ENCODE peak calls at places on chromosomes 3 and 15, in five cellular contexts. One of them, this sample, is unnamed. For H3K36me3, the result is how much of the 10 kb centered on the place peaks cover.

GRCh38 chr15:52745326-52746161 is 44.6 kb downstream of the ONECUT1 start:
- DNase-seq in heart right ventricle: no peak
- DNase-seq in PC-3: no peak
- DNase-seq in cardiac muscle cell: no peak
- DNase-seq in kidney: no peak
- DNase-seq in this sample: no peak

GRCh38 chr3:128553560-128553959 is 60.6 kb upstream of the GATA2 start:
- DNase-seq in PC-3: no peak
- DNase-seq in kidney: no peak
- DNase-seq in cardiac muscle cell: no peak
- DNase-seq in heart right ventricle: no peak
- DNase-seq in this sample: no peak

GRCh38 chr3:17088602-17089313 is 204.0 kb downstream of the PLCL2 start:
- DNase-seq in PC-3: no peak
- DNase-seq in heart right ventricle: no peak
- DNase-seq in cardiac muscle cell: no peak
- DNase-seq in kidney: no peak
- DNase-seq in this sample: no peak

GRCh38 chr15:39774688-39775267 is 7.9 kb downstream of the FSIP1 start:
- DNase-seq in kidney: no peak
- DNase-seq in PC-3: no peak
- DNase-seq in heart right ventricle: no peak
- DNase-seq in cardiac muscle cell: no peak
- DNase-seq in this sample: no peak

GRCh38 chr15:23564798-23565394 is 578 bp upstream of the MKRN3 start:
- DNase-seq in PC-3: no peak
- DNase-seq in cardiac muscle cell: no peak
- DNase-seq in kidney: no peak
- DNase-seq in heart right ventricle: no peak
- DNase-seq in this sample: no peak

GRCh38 chr15:93052090-93052892 is 36.7 kb downstream of the RGMA start:
- DNase-seq in heart right ventricle: no peak
- DNase-seq in cardiac muscle cell: no peak
- DNase-seq in kidney: no peak
- DNase-seq in PC-3: peak
- DNase-seq in this sample: no peak

GRCh38 chr3:126124148-126124868 is 40.4 kb upstream of the SLC41A3 start:
- DNase-seq in kidney: peak
- DNase-seq in PC-3: no peak
- DNase-seq in cardiac muscle cell: no peak
- DNase-seq in heart right ventricle: peak
- DNase-seq in this sample: no peak

GRCh38 chr15:27681038-27681437 is 418.1 kb downstream of the OCA2 start:
- DNase-seq in PC-3: no peak
- DNase-seq in cardiac muscle cell: no peak
- DNase-seq in kidney: no peak
- DNase-seq in heart right ventricle: no peak
- DNase-seq in this sample: no peak

GRCh38 chr3:71069797-71070196 is 513.7 kb downstream of the FOXP1 start:
- DNase-seq in heart right ventricle: peak
- DNase-seq in PC-3: peak
- DNase-seq in kidney: no peak
- DNase-seq in cardiac muscle cell: peak
- DNase-seq in this sample: peak

GRCh38 chr3:77038928-77039605 is 832 bp upstream of the ROBO2 start:
- DNase-seq in kidney: no peak
- DNase-seq in PC-3: no peak
- DNase-seq in heart right ventricle: no peak
- DNase-seq in cardiac muscle cell: peak
- DNase-seq in this sample: no peak

DNA sequence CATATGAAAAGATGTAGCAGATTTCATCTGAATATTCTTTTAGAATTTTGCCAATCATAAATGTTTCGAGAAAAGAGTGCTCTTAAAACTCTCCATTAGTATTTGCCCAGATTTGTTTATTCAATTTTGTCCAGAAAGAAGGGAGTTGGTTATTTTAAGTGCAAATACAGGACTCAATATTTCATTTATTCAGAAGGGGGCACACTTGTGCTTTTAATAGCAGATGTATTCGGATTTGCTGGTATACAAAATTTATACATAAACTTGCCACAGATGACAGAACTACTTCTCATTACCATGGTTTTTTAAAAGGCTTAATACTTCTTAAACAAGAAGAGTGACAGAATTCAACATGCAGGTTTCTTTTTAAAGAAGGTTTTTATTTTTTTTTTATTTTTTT is 69.8 kb upstream of the GRM7 start:
- DNase-seq in PC-3: peak
- DNase-seq in kidney: no peak
- DNase-seq in cardiac muscle cell: peak
- DNase-seq in heart right ventricle: no peak
- DNase-seq in this sample: no peak
- TF ChIP-seq CTCF in PC-3: peak
- TF ChIP-seq CTCF in kidney: no peak
- TF ChIP-seq CTCF in cardiac muscle cell: no peak
- TF ChIP-seq CTCF in heart right ventricle: no peak
- TF ChIP-seq CTCF in this sample: no peak

GRCh38 chr3:58132850-58133249 is 77.9 kb downstream of the DNASE1L3 start:
- DNase-seq in PC-3: no peak
- DNase-seq in heart right ventricle: no peak
- DNase-seq in cardiac muscle cell: no peak
- DNase-seq in kidney: no peak
- DNase-seq in this sample: no peak

GRCh38 chr3:58124387-58124786 is 86.4 kb downstream of the DNASE1L3 start:
- DNase-seq in cardiac muscle cell: no peak
- DNase-seq in kidney: no peak
- DNase-seq in heart right ventricle: no peak
- DNase-seq in PC-3: no peak
- DNase-seq in this sample: no peak

GRCh38 chr3:58130591-58130990 is 80.2 kb downstream of the DNASE1L3 start:
- DNase-seq in kidney: no peak
- DNase-seq in PC-3: no peak
- DNase-seq in cardiac muscle cell: no peak
- DNase-seq in heart right ventricle: no peak
- DNase-seq in this sample: no peak

GRCh38 chr3:58131101-58131500 is 79.7 kb downstream of the DNASE1L3 start:
- DNase-seq in PC-3: no peak
- DNase-seq in heart right ventricle: no peak
- DNase-seq in kidney: no peak
- DNase-seq in cardiac muscle cell: no peak
- DNase-seq in this sample: no peak

DNA sequence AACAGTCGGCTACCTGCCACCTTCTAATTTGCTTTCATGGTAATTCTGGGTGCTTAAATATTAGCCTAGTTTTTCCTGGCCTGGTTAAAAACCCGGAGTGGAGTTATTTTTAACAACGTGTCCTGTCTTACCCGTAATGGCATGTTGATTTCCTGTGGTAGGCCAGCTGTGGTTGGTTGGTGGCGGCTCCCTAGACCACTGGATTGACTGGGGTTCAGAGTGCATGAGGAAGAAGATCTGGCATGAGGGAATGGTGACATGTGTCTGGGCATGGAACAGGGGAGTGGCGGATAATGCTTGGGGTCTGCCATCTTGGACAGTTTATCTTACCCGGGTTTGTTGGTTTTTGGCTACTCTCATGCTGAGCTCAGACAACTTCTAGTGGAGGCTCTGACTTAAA is 81.7 kb downstream of the DNASE1L3 start:
- DNase-seq in PC-3: no peak
- DNase-seq in cardiac muscle cell: no peak
- DNase-seq in kidney: no peak
- DNase-seq in heart right ventricle: no peak
- DNase-seq in this sample: no peak
- H3K36me3 ChIP-seq in PC-3: half or more
- H3K36me3 ChIP-seq in cardiac muscle cell: under half
- H3K36me3 ChIP-seq in kidney: under half
- H3K36me3 ChIP-seq in heart right ventricle: half or more
- H3K36me3 ChIP-seq in this sample: half or more

GRCh38 chr3:111547645-111548044 is 5.6 kb downstream of the CD96 start:
- DNase-seq in heart right ventricle: no peak
- DNase-seq in kidney: no peak
- DNase-seq in PC-3: no peak
- DNase-seq in cardiac muscle cell: no peak
- DNase-seq in this sample: no peak
- H3K27ac ChIP-seq in heart right ventricle: no peak
- H3K27ac ChIP-seq in kidney: no peak
- H3K27ac ChIP-seq in PC-3: peak
- H3K27ac ChIP-seq in cardiac muscle cell: no peak
- H3K27ac ChIP-seq in this sample: no peak

GRCh38 chr3:157495846-157496245 is 7.4 kb downstream of the VEPH1 start:
- DNase-seq in cardiac muscle cell: no peak
- DNase-seq in PC-3: no peak
- DNase-seq in heart right ventricle: no peak
- DNase-seq in kidney: no peak
- DNase-seq in this sample: no peak

GRCh38 chr3:157491136-157491535 is 12.1 kb downstream of the VEPH1 start:
- DNase-seq in kidney: no peak
- DNase-seq in heart right ventricle: no peak
- DNase-seq in cardiac muscle cell: no peak
- DNase-seq in PC-3: peak
- DNase-seq in this sample: no peak

GRCh38 chr3:157498374-157498773 is 4.8 kb downstream of the VEPH1 start:
- DNase-seq in PC-3: no peak
- DNase-seq in kidney: no peak
- DNase-seq in cardiac muscle cell: no peak
- DNase-seq in heart right ventricle: no peak
- DNase-seq in this sample: no peak

GRCh38 chr3:157494581-157495281 is 8.5 kb downstream of the VEPH1 start:
- DNase-seq in heart right ventricle: no peak
- DNase-seq in PC-3: peak
- DNase-seq in kidney: no peak
- DNase-seq in cardiac muscle cell: peak
- DNase-seq in this sample: no peak

GRCh38 chr3:157493627-157494550 is 9.3 kb downstream of the VEPH1 start:
- DNase-seq in heart right ventricle: no peak
- DNase-seq in PC-3: peak
- DNase-seq in cardiac muscle cell: peak
- DNase-seq in kidney: no peak
- DNase-seq in this sample: peak
- TF ChIP-seq CTCF in heart right ventricle: peak
- TF ChIP-seq CTCF in PC-3: peak
- TF ChIP-seq CTCF in cardiac muscle cell: peak
- TF ChIP-seq CTCF in kidney: peak
- TF ChIP-seq CTCF in this sample: peak

GRCh38 chr15:85708402-85708932 is 86.3 kb downstream of the KLHL25 start:
- DNase-seq in heart right ventricle: no peak
- DNase-seq in kidney: no peak
- DNase-seq in cardiac muscle cell: peak
- DNase-seq in PC-3: no peak
- DNase-seq in this sample: no peak

GRCh38 chr15:85709250-85709649 is 85.5 kb downstream of the KLHL25 start:
- DNase-seq in kidney: no peak
- DNase-seq in cardiac muscle cell: no peak
- DNase-seq in PC-3: no peak
- DNase-seq in heart right ventricle: no peak
- DNase-seq in this sample: no peak

GRCh38 chr15:85711590-85712192 is 83.0 kb downstream of the KLHL25 start:
- DNase-seq in heart right ventricle: no peak
- DNase-seq in PC-3: no peak
- DNase-seq in kidney: no peak
- DNase-seq in cardiac muscle cell: no peak
- DNase-seq in this sample: no peak

GRCh38 chr15:85707519-85708338 is 87.0 kb downstream of the KLHL25 start:
- DNase-seq in cardiac muscle cell: peak
- DNase-seq in PC-3: no peak
- DNase-seq in heart right ventricle: no peak
- DNase-seq in kidney: no peak
- DNase-seq in this sample: peak

GRCh38 chr15:85710340-85710842 is 84.3 kb downstream of the KLHL25 start:
- DNase-seq in PC-3: no peak
- DNase-seq in kidney: no peak
- DNase-seq in cardiac muscle cell: no peak
- DNase-seq in heart right ventricle: no peak
- DNase-seq in this sample: no peak
- H3K36me3 ChIP-seq in PC-3: under half
- H3K36me3 ChIP-seq in kidney: under half
- H3K36me3 ChIP-seq in cardiac muscle cell: under half
- H3K36me3 ChIP-seq in heart right ventricle: half or more
- H3K36me3 ChIP-seq in this sample: under half

GRCh38 chr3:133938770-133939495 is 43.3 kb upstream of the RAB6B start:
- DNase-seq in heart right ventricle: no peak
- DNase-seq in PC-3: peak
- DNase-seq in cardiac muscle cell: peak
- DNase-seq in kidney: no peak
- DNase-seq in this sample: no peak
- H3K27ac ChIP-seq in heart right ventricle: no peak
- H3K27ac ChIP-seq in PC-3: no peak
- H3K27ac ChIP-seq in cardiac muscle cell: no peak
- H3K27ac ChIP-seq in kidney: no peak
- H3K27ac ChIP-seq in this sample: no peak

DNA sequence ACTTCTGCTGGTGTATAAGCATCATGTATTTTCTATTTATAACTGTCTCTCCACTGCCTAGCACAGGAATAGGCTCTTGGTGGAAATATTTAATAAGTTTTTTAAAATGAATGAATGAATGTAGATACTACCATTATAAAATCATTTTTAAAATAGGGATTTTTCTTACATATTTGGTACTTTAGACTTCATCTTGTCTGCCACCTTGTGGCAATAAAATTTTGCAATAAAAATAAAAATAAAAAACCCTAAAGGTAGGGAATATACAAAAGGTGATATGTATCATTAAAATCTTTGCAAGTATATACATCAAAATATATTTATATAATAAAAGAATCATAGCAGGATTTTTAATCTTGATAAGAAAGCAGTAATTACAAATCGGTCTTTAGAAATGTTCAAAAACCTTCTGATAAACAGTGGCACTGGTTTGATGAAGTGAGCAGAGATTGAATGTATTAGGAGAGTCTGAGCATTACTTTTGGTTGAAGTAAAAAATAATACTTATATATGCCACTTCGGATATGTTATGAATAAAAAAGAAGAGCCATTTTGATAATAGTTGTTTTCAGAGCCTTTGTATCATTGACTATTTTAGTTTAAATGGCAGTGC is 95.2 kb downstream of the SPATA16 start:
- DNase-seq in PC-3: peak
- DNase-seq in cardiac muscle cell: peak
- DNase-seq in kidney: no peak
- DNase-seq in heart right ventricle: no peak
- DNase-seq in this sample: no peak
- TF ChIP-seq CTCF in PC-3: peak
- TF ChIP-seq CTCF in cardiac muscle cell: peak
- TF ChIP-seq CTCF in kidney: peak
- TF ChIP-seq CTCF in heart right ventricle: no peak
- TF ChIP-seq CTCF in this sample: no peak

DNA sequence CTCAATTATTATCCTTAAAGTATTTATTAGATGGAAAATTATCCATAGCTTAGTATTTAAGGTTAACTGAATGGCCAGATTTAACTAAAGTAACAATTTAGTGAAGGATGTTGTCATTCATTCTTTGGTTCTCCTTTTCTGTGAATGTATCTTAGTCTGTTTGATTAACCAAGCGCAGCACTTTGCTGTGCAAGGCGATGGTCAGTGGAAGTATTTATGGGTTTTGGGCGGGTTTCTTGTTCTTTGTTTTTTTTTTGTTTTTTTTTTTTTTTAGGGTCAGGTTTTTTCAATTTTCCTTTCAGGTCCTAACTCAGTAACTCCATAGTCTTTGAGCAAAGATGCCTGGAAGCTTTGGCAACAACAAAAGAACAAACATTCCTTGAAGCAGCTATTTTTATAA is 328.8 kb downstream of the PTPRG start:
- DNase-seq in cardiac muscle cell: no peak
- DNase-seq in heart right ventricle: no peak
- DNase-seq in kidney: no peak
- DNase-seq in PC-3: no peak
- DNase-seq in this sample: no peak
- H3K36me3 ChIP-seq in cardiac muscle cell: under half
- H3K36me3 ChIP-seq in heart right ventricle: under half
- H3K36me3 ChIP-seq in kidney: under half
- H3K36me3 ChIP-seq in PC-3: under half
- H3K36me3 ChIP-seq in this sample: under half